ENCODE peak calls at places on chromosomes 13 and 19, in seven cellular contexts. One of them, this sample, is unnamed.

GRCh38 chr13:48590141-48590863 is 57.4 kb upstream of the RCBTB2 start:
- DNase-seq in breast epithelium: no peak
- DNase-seq in cardiac muscle cell: no peak
- DNase-seq in Calu3: no peak
- DNase-seq in bronchial epithelial cell: no peak
- DNase-seq in Peyer's patch: no peak
- DNase-seq in IMR-90: no peak
- DNase-seq in this sample: no peak

GRCh38 chr13:60454425-60454824 is 57.4 kb downstream of the TDRD3 start:
- DNase-seq in breast epithelium: no peak
- DNase-seq in cardiac muscle cell: no peak
- DNase-seq in Calu3: no peak
- DNase-seq in bronchial epithelial cell: no peak
- DNase-seq in Peyer's patch: no peak
- DNase-seq in IMR-90: no peak
- DNase-seq in this sample: no peak

GRCh38 chr13:75830842-75831241 is 194.7 kb downstream of the LMO7 start:
- DNase-seq in breast epithelium: no peak
- DNase-seq in cardiac muscle cell: peak
- DNase-seq in Calu3: no peak
- DNase-seq in bronchial epithelial cell: no peak
- DNase-seq in Peyer's patch: no peak
- DNase-seq in IMR-90: peak
- DNase-seq in this sample: no peak

GRCh38 chr19:13938361-13939027 is at the start of gene PODNL1:
- DNase-seq in breast epithelium: no peak
- DNase-seq in cardiac muscle cell: peak
- DNase-seq in Calu3: no peak
- DNase-seq in bronchial epithelial cell: peak
- DNase-seq in Peyer's patch: no peak
- DNase-seq in IMR-90: peak
- DNase-seq in this sample: no peak

GRCh38 chr13:38202730-38203129 is 146.9 kb upstream of the UFM1 start:
- DNase-seq in breast epithelium: no peak
- DNase-seq in cardiac muscle cell: peak
- DNase-seq in Calu3: no peak
- DNase-seq in bronchial epithelial cell: peak
- DNase-seq in Peyer's patch: no peak
- DNase-seq in IMR-90: peak
- DNase-seq in this sample: no peak

GRCh38 chr19:5687360-5688198 is 2.5 kb upstream of the RPL36 start:
- DNase-seq in breast epithelium: no peak
- DNase-seq in cardiac muscle cell: no peak
- DNase-seq in Calu3: no peak
- DNase-seq in bronchial epithelial cell: no peak
- DNase-seq in Peyer's patch: no peak
- DNase-seq in IMR-90: no peak
- DNase-seq in this sample: no peak

GRCh38 chr13:98155475-98156111 is 12.7 kb downstream of the FARP1 start:
- DNase-seq in breast epithelium: no peak
- DNase-seq in cardiac muscle cell: peak
- DNase-seq in Calu3: no peak
- DNase-seq in bronchial epithelial cell: peak
- DNase-seq in Peyer's patch: no peak
- DNase-seq in IMR-90: peak
- DNase-seq in this sample: no peak

GRCh38 chr13:69579351-69579750 is 528.3 kb upstream of the ATXN8OS start:
- DNase-seq in breast epithelium: no peak
- DNase-seq in cardiac muscle cell: no peak
- DNase-seq in Calu3: no peak
- DNase-seq in bronchial epithelial cell: no peak
- DNase-seq in Peyer's patch: no peak
- DNase-seq in IMR-90: no peak
- DNase-seq in this sample: no peak

GRCh38 chr19:43318796-43319314 is 34.6 kb upstream of the CD177 start:
- DNase-seq in breast epithelium: no peak
- DNase-seq in cardiac muscle cell: no peak
- DNase-seq in Calu3: no peak
- DNase-seq in bronchial epithelial cell: no peak
- DNase-seq in Peyer's patch: no peak
- DNase-seq in IMR-90: no peak
- DNase-seq in this sample: no peak

GRCh38 chr13:100442095-100442832 is 146.3 kb downstream of the GGACT start:
- DNase-seq in breast epithelium: no peak
- DNase-seq in cardiac muscle cell: no peak
- DNase-seq in Calu3: no peak
- DNase-seq in bronchial epithelial cell: no peak
- DNase-seq in Peyer's patch: no peak
- DNase-seq in IMR-90: no peak
- DNase-seq in this sample: no peak

GRCh38 chr13:46126074-46126473 is 21.2 kb upstream of the CPB2 start:
- DNase-seq in breast epithelium: no peak
- DNase-seq in cardiac muscle cell: no peak
- DNase-seq in Calu3: no peak
- DNase-seq in bronchial epithelial cell: no peak
- DNase-seq in Peyer's patch: no peak
- DNase-seq in IMR-90: no peak
- DNase-seq in this sample: no peak

GRCh38 chr19:13872695-13873389 is 4.1 kb upstream of the NANOS3 start:
- DNase-seq in breast epithelium: no peak
- DNase-seq in cardiac muscle cell: no peak
- DNase-seq in Calu3: no peak
- DNase-seq in bronchial epithelial cell: no peak
- DNase-seq in Peyer's patch: peak
- DNase-seq in IMR-90: no peak
- DNase-seq in this sample: peak

GRCh38 chr19:2123682-2124387 is 27.1 kb downstream of the IZUMO4 start:
- DNase-seq in breast epithelium: no peak
- DNase-seq in cardiac muscle cell: peak
- DNase-seq in Calu3: peak
- DNase-seq in bronchial epithelial cell: no peak
- DNase-seq in Peyer's patch: no peak
- DNase-seq in IMR-90: no peak
- DNase-seq in this sample: peak

GRCh38 chr19:8575467-8575997 is 1.7 kb downstream of the MYO1F start:
- DNase-seq in breast epithelium: no peak
- DNase-seq in cardiac muscle cell: peak
- DNase-seq in Calu3: no peak
- DNase-seq in bronchial epithelial cell: peak
- DNase-seq in Peyer's patch: peak
- DNase-seq in IMR-90: peak
- DNase-seq in this sample: no peak

GRCh38 chr19:38213911-38214625 is 10.0 kb downstream of the DPF1 start:
- DNase-seq in breast epithelium: no peak
- DNase-seq in cardiac muscle cell: peak
- DNase-seq in Calu3: peak
- DNase-seq in bronchial epithelial cell: no peak
- DNase-seq in Peyer's patch: no peak
- DNase-seq in IMR-90: peak
- DNase-seq in this sample: no peak

GRCh38 chr13:42280537-42280936 is 8.6 kb downstream of the AKAP11 start:
- DNase-seq in breast epithelium: no peak
- DNase-seq in cardiac muscle cell: no peak
- DNase-seq in Calu3: no peak
- DNase-seq in bronchial epithelial cell: no peak
- DNase-seq in Peyer's patch: no peak
- DNase-seq in IMR-90: no peak
- DNase-seq in this sample: no peak

GRCh38 chr13:59144700-59145099 is 1019.0 kb downstream of the DIAPH3 start:
- DNase-seq in breast epithelium: no peak
- DNase-seq in cardiac muscle cell: peak
- DNase-seq in Calu3: no peak
- DNase-seq in bronchial epithelial cell: no peak
- DNase-seq in Peyer's patch: no peak
- DNase-seq in IMR-90: no peak
- DNase-seq in this sample: no peak

GRCh38 chr19:20660473-20660872 is 898 bp downstream of the ZNF626 start:
- DNase-seq in breast epithelium: no peak
- DNase-seq in cardiac muscle cell: peak
- DNase-seq in Calu3: no peak
- DNase-seq in bronchial epithelial cell: no peak
- DNase-seq in Peyer's patch: no peak
- DNase-seq in IMR-90: no peak
- DNase-seq in this sample: peak

GRCh38 chr13:66673401-66673800 is 556.7 kb downstream of the PCDH9 start:
- DNase-seq in breast epithelium: no peak
- DNase-seq in cardiac muscle cell: peak
- DNase-seq in Calu3: no peak
- DNase-seq in bronchial epithelial cell: no peak
- DNase-seq in Peyer's patch: no peak
- DNase-seq in IMR-90: peak
- DNase-seq in this sample: no peak

GRCh38 chr13:84192125-84192524 is 309.9 kb upstream of the SLITRK1 start:
- DNase-seq in breast epithelium: no peak
- DNase-seq in cardiac muscle cell: peak
- DNase-seq in Calu3: no peak
- DNase-seq in bronchial epithelial cell: peak
- DNase-seq in Peyer's patch: no peak
- DNase-seq in IMR-90: peak
- DNase-seq in this sample: no peak

GRCh38 chr13:76473552-76474134 is 412.6 kb downstream of the KCTD12 start:
- DNase-seq in breast epithelium: peak
- DNase-seq in cardiac muscle cell: peak
- DNase-seq in Calu3: peak
- DNase-seq in bronchial epithelial cell: peak
- DNase-seq in Peyer's patch: peak
- DNase-seq in IMR-90: peak
- DNase-seq in this sample: peak

DNA sequence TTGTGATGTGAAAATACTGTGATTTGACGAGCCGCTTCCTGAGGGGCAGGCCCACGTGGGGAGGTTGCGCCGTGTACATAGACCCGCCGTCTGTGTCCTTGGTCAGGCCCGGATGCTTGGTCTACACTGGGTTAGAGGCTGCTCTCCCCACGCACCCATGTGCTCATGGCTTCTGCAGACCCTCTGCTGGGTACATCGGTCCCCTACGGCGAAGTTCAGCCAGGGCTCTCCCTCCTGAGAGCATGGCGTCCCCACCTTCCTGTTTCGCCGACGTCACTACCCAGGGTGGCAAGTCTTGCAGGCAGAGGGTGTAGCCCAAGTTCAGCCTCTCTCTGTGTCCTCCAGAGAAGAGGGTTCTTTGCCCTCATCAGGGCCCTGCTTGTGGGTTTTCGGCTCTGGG is 11.0 kb downstream of the COMP start:
- DNase-seq in breast epithelium: no peak
- DNase-seq in cardiac muscle cell: no peak
- DNase-seq in Calu3: no peak
- DNase-seq in bronchial epithelial cell: no peak
- DNase-seq in Peyer's patch: no peak
- DNase-seq in IMR-90: no peak
- DNase-seq in this sample: no peak
- TF ChIP-seq CTCF in breast epithelium: no peak
- TF ChIP-seq CTCF in cardiac muscle cell: no peak
- TF ChIP-seq CTCF in Calu3: no peak
- TF ChIP-seq CTCF in bronchial epithelial cell: no peak
- TF ChIP-seq CTCF in Peyer's patch: no peak
- TF ChIP-seq CTCF in IMR-90: no peak
- TF ChIP-seq CTCF in this sample: no peak

GRCh38 chr19:39679056-39679790 is 23.5 kb downstream of the LGALS16 start:
- DNase-seq in breast epithelium: no peak
- DNase-seq in cardiac muscle cell: no peak
- DNase-seq in Calu3: no peak
- DNase-seq in bronchial epithelial cell: no peak
- DNase-seq in Peyer's patch: no peak
- DNase-seq in IMR-90: no peak
- DNase-seq in this sample: no peak
- TF ChIP-seq CTCF in breast epithelium: no peak
- TF ChIP-seq CTCF in cardiac muscle cell: no peak
- TF ChIP-seq CTCF in Calu3: no peak
- TF ChIP-seq CTCF in bronchial epithelial cell: no peak
- TF ChIP-seq CTCF in Peyer's patch: no peak
- TF ChIP-seq CTCF in IMR-90: no peak
- TF ChIP-seq CTCF in this sample: no peak

DNA sequence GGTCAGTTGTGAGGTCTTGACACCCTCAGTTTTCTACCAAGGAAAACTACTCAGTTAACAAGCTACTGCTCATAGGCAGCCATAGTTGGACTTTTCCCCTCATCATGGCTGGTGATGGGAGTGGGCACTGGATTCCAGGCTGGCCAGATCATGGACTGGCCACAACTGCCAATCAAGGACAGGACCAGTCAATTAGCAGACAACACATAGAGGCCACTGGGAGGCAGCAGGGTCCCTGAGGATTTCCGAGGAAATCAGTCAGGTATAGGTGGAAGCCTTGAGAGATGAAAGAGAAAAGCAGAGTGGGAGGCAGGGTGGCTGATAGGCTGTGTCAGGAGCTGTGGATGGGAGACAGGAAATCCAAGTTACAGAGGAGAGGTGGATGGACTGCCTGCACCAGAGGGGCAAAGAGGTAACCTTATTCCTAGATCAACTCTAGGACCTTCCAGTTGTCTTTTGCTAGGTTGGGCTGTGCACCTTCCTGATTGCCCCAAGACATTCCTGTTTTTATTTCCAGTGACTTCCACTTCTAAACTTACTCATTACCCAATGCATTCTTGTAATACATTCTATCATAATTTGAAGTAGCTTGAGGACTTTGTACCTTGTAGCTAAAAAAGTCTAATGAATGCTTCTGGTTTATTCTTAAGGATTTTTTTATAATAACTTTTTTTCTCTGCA is 361.8 kb downstream of the KCNRG start:
- DNase-seq in breast epithelium: no peak
- DNase-seq in cardiac muscle cell: no peak
- DNase-seq in Calu3: peak
- DNase-seq in bronchial epithelial cell: no peak
- DNase-seq in Peyer's patch: no peak
- DNase-seq in IMR-90: no peak
- DNase-seq in this sample: peak
- TF ChIP-seq CTCF in breast epithelium: no peak
- TF ChIP-seq CTCF in cardiac muscle cell: no peak
- TF ChIP-seq CTCF in Calu3: no peak
- TF ChIP-seq CTCF in bronchial epithelial cell: peak
- TF ChIP-seq CTCF in Peyer's patch: no peak
- TF ChIP-seq CTCF in IMR-90: no peak
- TF ChIP-seq CTCF in this sample: no peak

DNA sequence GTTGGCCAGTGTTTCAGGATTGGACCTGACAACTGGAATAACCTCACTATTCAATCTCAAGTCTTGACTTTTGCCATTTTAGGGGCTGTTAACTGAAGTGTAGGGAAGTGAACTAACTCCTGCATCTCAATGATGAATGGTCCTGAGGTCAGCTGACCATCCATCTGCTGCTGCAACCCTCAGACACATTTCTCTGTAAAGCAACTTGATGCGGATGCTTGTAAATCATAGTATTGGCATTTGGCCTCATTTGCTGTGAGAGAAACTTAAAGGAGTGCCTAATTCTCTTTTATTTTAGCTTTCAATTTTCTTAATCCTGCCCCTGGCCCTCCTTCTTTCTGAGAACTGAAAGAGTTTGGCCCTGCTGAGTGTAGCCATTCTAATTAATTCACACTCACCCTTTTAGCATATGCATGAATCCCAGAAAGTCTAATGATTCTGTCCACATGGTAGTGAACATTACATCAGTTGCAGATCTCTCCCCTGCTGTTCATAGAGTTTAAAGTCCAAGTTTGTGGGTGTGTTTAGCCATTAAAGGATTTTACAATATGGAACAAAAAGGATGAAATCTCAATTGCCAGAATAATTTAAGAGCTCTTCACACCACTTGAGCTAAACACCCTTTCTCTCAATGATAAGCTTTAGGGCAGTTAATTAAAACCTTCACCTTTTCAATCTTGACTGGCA is 1531.5 kb upstream of the SLC10A2 start:
- DNase-seq in breast epithelium: no peak
- DNase-seq in cardiac muscle cell: no peak
- DNase-seq in Calu3: no peak
- DNase-seq in bronchial epithelial cell: no peak
- DNase-seq in Peyer's patch: no peak
- DNase-seq in IMR-90: no peak
- DNase-seq in this sample: no peak
- TF ChIP-seq CTCF in breast epithelium: no peak
- TF ChIP-seq CTCF in cardiac muscle cell: no peak
- TF ChIP-seq CTCF in Calu3: no peak
- TF ChIP-seq CTCF in bronchial epithelial cell: no peak
- TF ChIP-seq CTCF in Peyer's patch: no peak
- TF ChIP-seq CTCF in IMR-90: no peak
- TF ChIP-seq CTCF in this sample: no peak

This sample was measured in WTC11.